ENCODE peak calls at places on chromosomes 7 and 10, in six cellular contexts. S is neuronal stem cell, N is IMR-90, R is mesendoderm, T is H1, G is mesenchymal stem cell. Q is an unnamed sample.

GRCh38 chr7:30796105-30796869 is 25.1 kb downstream of the MINDY4 start:
- DNase-seq in S (no peak), N (peak; percentile 85), R (no peak), T (no peak), G (peak; percentile 69), Q (no peak)

GRCh38 chr10:44725404-44725803 is 185.7 kb upstream of the TMEM72 start:
- DNase-seq in S (no peak), N (peak; percentile 40), R (no peak), T (no peak), G (peak; percentile 5), Q (no peak)

GRCh38 chr7:38463277-38464224 is 167.6 kb downstream of the AMPH start:
- DNase-seq in S (no peak), N (peak; percentile 77), R (no peak), T (no peak), G (peak; percentile 7), Q (peak; percentile 1)

GRCh38 chr10:3271385-3272115 is 99.0 kb upstream of the PITRM1 start:
- DNase-seq in S (no peak), N (no peak), R (peak; percentile 53), T (no peak), G (no peak), Q (peak; percentile 96)

GRCh38 chr10:14543048-14543903 is 212.6 kb upstream of the FRMD4A start:
- DNase-seq in S (no peak), N (no peak), R (peak; percentile 21), T (no peak), G (no peak), Q (no peak)

GRCh38 chr10:84523509-84523908 is 195.1 kb downstream of the CCSER2 start:
- DNase-seq in S (no peak), N (no peak), R (no peak), T (no peak), G (no peak), Q (no peak)

GRCh38 chr7:70935854-70936253 is 196.1 kb upstream of the GALNT17 start:
- DNase-seq in S (no peak), N (no peak), R (no peak), T (no peak), G (no peak), Q (no peak)

GRCh38 chr10:71512794-71513379 is 116.2 kb downstream of the CDH23 start:
- DNase-seq in S (no peak), N (no peak), R (no peak), T (no peak), G (no peak), Q (peak; percentile 83)

GRCh38 chr7:30159698-30160143 is 24.9 kb downstream of the MTURN start:
- DNase-seq in S (no peak), N (peak; percentile 45), R (peak; percentile 49), T (no peak), G (peak; percentile 45), Q (peak; percentile 38)

GRCh38 chr10:124799196-124799595 is 2.4 kb upstream of the ABRAXAS2 start:
- DNase-seq in S (no peak), N (no peak), R (peak; percentile 13), T (no peak), G (no peak), Q (no peak)

GRCh38 chr7:98418271-98418635 is 17.4 kb upstream of the BAIAP2L1 start:
- DNase-seq in S (no peak), N (peak; percentile 33), R (no peak), T (no peak), G (peak; percentile 33), Q (no peak)

GRCh38 chr10:436911-437665 is 252.4 kb downstream of the DIP2C start:
- DNase-seq in S (no peak), N (no peak), R (peak; percentile 29), T (no peak), G (no peak), Q (no peak)

GRCh38 chr7:150903627-150904026 is 51.3 kb downstream of the AOC1 start:
- DNase-seq in S (no peak), N (peak; percentile 81), R (no peak), T (no peak), G (no peak), Q (no peak)

GRCh38 chr10:131109746-131110145 is 201.8 kb downstream of the TCERG1L start:
- DNase-seq in S (no peak), N (no peak), R (no peak), T (no peak), G (no peak), Q (no peak)

GRCh38 chr7:5179756-5180155 is 10.3 kb upstream of the WIPI2 start:
- DNase-seq in S (no peak), N (no peak), R (no peak), T (no peak), G (no peak), Q (no peak)

GRCh38 chr7:158657189-158657746 is 47.3 kb downstream of the NCAPG2 start:
- DNase-seq in S (no peak), N (no peak), R (no peak), T (no peak), G (no peak), Q (no peak)

GRCh38 chr10:90718185-90718584 is 139.7 kb downstream of the HTR7 start:
- DNase-seq in S (no peak), N (no peak), R (no peak), T (no peak), G (no peak), Q (no peak)

GRCh38 chr10:3805227-3805790 is 20.3 kb upstream of the KLF6 start:
- DNase-seq in S (no peak), N (peak; percentile 83), R (no peak), T (no peak), G (peak; percentile 98), Q (peak; percentile 90)

GRCh38 chr7:22868509-22868908 is 45.9 kb upstream of the TOMM7 start:
- DNase-seq in S (no peak), N (no peak), R (no peak), T (no peak), G (no peak), Q (no peak)

GRCh38 chr10:132275426-132276178 is 32.1 kb downstream of the STK32C start:
- DNase-seq in S (no peak), N (no peak), R (no peak), T (no peak), G (no peak), Q (no peak)

GRCh38 chr10:63720689-63721088 is 199.5 kb downstream of the REEP3 start:
- DNase-seq in S (no peak), N (no peak), R (peak; percentile 30), T (no peak), G (no peak), Q (no peak)

GRCh38 chr7:102081244-102081627 is 205.4 kb upstream of the SH2B2 start:
- DNase-seq in S (no peak), N (no peak), R (no peak), T (no peak), G (no peak), Q (no peak)

GRCh38 chr10:59829601-59830000 is 76.3 kb upstream of the MRLN start:
- DNase-seq in S (no peak), N (no peak), R (no peak), T (no peak), G (no peak), Q (no peak)

GRCh38 chr7:69780377-69780776 is 182.1 kb downstream of the AUTS2 start:
- DNase-seq in S (no peak), N (no peak), R (peak; percentile 98), T (no peak), G (no peak), Q (peak; percentile 89)

GRCh38 chr10:122503886-122504285 is 42.5 kb downstream of the HTRA1 start:
- DNase-seq in S (no peak), N (no peak), R (no peak), T (no peak), G (no peak), Q (no peak)

GRCh38 chr7:1752771-1753562 is 82.9 kb downstream of the ELFN1 start:
- DNase-seq in S (no peak), N (no peak), R (no peak), T (no peak), G (no peak), Q (no peak)

GRCh38 chr10:117720931-117721826 is 178.6 kb downstream of the EMX2 start:
- DNase-seq in S (peak; percentile 54), N (no peak), R (peak; percentile 73), T (peak; percentile 72), G (no peak), Q (no peak)

GRCh38 chr10:30378607-30379006 is 29.5 kb upstream of the MTPAP start:
- DNase-seq in S (no peak), N (peak; percentile 35), R (peak; percentile 25), T (no peak), G (peak; percentile 26), Q (no peak)

GRCh38 chr10:68618234-68618633 is 58.1 kb downstream of the TET1 start:
- DNase-seq in S (no peak), N (no peak), R (peak; percentile 95), T (no peak), G (no peak), Q (peak; percentile 83)

GRCh38 chr7:64768824-64769223 is 25.4 kb upstream of the ZNF138 start:
- DNase-seq in S (no peak), N (no peak), R (no peak), T (no peak), G (no peak), Q (no peak)
- H4K8ac ChIP-seq in S (no peak overlapping the region), N (no peak overlapping the region), R (no peak overlapping the region), T (no peak overlapping the region), G (no peak overlapping the region), Q (no peak overlapping the region)

DNA sequence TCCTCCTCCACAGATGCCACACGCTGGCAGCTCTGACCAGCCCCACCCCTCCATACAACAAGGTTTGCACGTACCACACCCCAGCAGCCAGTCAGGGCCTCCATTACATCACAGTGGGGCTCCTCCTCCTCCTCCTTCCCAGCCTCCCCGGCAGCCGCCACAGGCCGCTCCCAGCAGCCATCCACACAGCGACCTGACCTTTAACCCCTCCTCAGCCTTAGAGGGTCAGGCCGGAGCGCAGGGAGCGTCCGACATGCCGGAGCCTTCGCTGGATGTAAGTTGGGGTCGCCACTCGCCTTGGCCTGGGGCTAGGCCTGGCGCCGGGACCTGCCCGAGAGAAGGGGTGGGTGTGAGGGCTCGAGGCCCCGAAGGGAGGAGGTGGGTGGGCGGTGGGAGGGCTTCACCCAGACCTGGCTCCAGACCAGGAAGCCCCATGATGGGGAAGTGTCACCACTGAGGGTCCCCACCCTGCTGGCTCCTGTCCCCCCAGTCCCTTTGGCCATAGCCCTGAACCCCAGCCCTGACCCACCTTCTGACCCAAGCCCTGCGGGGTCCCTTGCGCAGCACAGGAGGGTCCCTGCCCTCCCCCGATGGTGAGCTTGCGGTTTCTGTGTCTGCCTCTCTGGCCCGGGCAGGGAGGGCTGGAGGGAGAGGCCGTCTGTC is 36.2 kb upstream of the PPIF start:
- DNase-seq in S (peak; percentile 27), N (no peak), R (no peak), T (no peak), G (no peak), Q (no peak)
- H3K36me3 ChIP-seq in S (peaks cover 63% of the 10 kb centered on the region), N (peaks cover 84% of the 10 kb centered on the region), R (peaks cover 8% of the 10 kb centered on the region), T (peaks cover 3% of the 10 kb centered on the region), G (peaks cover 94% of the 10 kb centered on the region), Q (peaks cover 92% of the 10 kb centered on the region)

DNA sequence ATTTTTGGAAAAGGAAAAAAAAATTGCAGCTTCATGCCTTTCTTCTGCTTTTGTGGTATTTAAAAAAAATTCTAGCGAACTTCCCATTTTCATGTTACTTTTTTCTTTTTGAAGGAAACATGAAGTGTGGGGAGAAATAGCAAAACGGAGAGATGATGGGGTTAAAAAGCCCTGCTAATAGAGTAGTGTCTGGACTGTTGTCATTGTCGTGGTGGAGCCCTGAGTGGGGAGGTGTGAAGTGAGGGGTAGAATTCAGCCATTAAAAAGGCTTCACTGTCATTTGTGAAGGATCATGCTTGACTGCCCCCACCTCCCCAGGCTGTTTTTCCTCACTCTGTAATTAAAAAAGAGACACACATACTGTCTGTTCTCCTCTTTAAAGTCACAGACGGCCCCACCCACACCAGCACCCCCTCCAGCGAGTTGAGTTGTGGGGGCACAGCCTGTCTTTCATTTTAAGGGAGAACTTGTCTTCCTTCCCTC is 272.5 kb downstream of the CREB5 start:
- DNase-seq in S (no peak), N (no peak), R (no peak), T (no peak), G (no peak), Q (no peak)
- H4K8ac ChIP-seq in S (no peak overlapping the region), N (no peak overlapping the region), R (no peak overlapping the region), T (no peak overlapping the region), G (peak overlapping the region; percentile 24), Q (no peak overlapping the region)

GRCh38 chr10:125840955-125841354 is 17.6 kb downstream of the BCCIP start:
- DNase-seq in S (no peak), N (peak; percentile 51), R (no peak), T (no peak), G (no peak), Q (no peak)
- H3K36me3 ChIP-seq in S (peaks cover 47% of the 10 kb centered on the region), N (peaks cover 50% of the 10 kb centered on the region), R (peaks cover 9% of the 10 kb centered on the region), T (peaks cover 11% of the 10 kb centered on the region), G (peaks cover 42% of the 10 kb centered on the region), Q (peaks cover 36% of the 10 kb centered on the region)

Q was measured in trophoblast cell.